ENCODE peak calls at places on chromosomes 3 and 15, in eight cellular contexts. F is stimulated activated CD4-positive, alpha-beta T cell treated with anti-CD3 and anti-CD28 coated beads, Interleukin-15, amount 100 ng/mL, for 1 hour; B is neural crest cell; C is islet precursor cell; X is stimulated activated naive B cell treated with anti-CD40 and anti-IgM and Interleukin-4, amounts not matched to agents 10 μg/mL and 1 μg/mL and 100 μg/mL, for 72 hours; K is BE2C; T is T-helper 1 cell; N is RPMI8226. A is an unnamed sample.

GRCh38 chr15:68112711-68113110 is 58.6 kb downstream of the PIAS1 start:
- DNase-seq in F (no peak), B (no peak), C (no peak), X (no peak), K (no peak), T (no peak), N (no peak), A (no peak)

GRCh38 chr3:149657458-149657795 is 398 bp downstream of the WWTR1 start:
- DNase-seq in F (no peak), B (peak; percentile 42), C (peak; percentile 77), X (no peak), K (peak; percentile 9), T (no peak), N (no peak), A (no peak)

GRCh38 chr3:50157821-50158556 is 2.9 kb downstream of the SEMA3F start:
- DNase-seq in F (no peak), B (no peak), C (no peak), X (no peak), K (no peak), T (no peak), N (peak; percentile 26), A (no peak)

GRCh38 chr15:73225358-73226015 is 143.3 kb downstream of the HCN4 start:
- DNase-seq in F (no peak), B (no peak), C (no peak), X (no peak), K (no peak), T (peak; percentile 66), N (no peak), A (no peak)

GRCh38 chr3:104044002-104044401 is 1322.7 kb upstream of the ALCAM start:
- DNase-seq in F (no peak), B (no peak), C (no peak), X (no peak), K (no peak), T (no peak), N (no peak), A (no peak)

GRCh38 chr3:119700920-119701734 is 1.7 kb upstream of the CFAP91 start:
- DNase-seq in F (no peak), B (no peak), C (no peak), X (no peak), K (no peak), T (no peak), N (no peak), A (no peak)

GRCh38 chr3:14884665-14885064 is 62.7 kb upstream of the NR2C2 start:
- DNase-seq in F (no peak), B (no peak), C (peak; percentile 75), X (no peak), K (no peak), T (peak; percentile 61), N (peak; percentile 64), A (no peak)

GRCh38 chr15:41621200-41622193 is 38.7 kb upstream of the MGA start:
- DNase-seq in F (peak; percentile 61), B (peak; percentile 54), C (peak; percentile 88), X (peak; percentile 77), K (peak; percentile 81), T (peak; percentile 79), N (peak; percentile 15), A (peak; percentile 77)

GRCh38 chr3:150733373-150733935 is 29.5 kb downstream of the SIAH2 start:
- DNase-seq in F (no peak), B (no peak), C (peak; percentile 66), X (no peak), K (peak; percentile 48), T (no peak), N (no peak), A (peak; percentile 26)

GRCh38 chr3:172208586-172209332 is 169.4 kb downstream of the FNDC3B start:
- DNase-seq in F (no peak), B (no peak), C (peak; percentile 85), X (no peak), K (no peak), T (no peak), N (no peak), A (no peak)

GRCh38 chr3:134076816-134077215 is 47.1 kb upstream of the SLCO2A1 start:
- DNase-seq in F (no peak), B (no peak), C (peak; percentile 25), X (no peak), K (no peak), T (no peak), N (no peak), A (no peak)

GRCh38 chr3:180408654-180409053 is 193.3 kb upstream of the TTC14 start:
- DNase-seq in F (no peak), B (no peak), C (no peak), X (no peak), K (no peak), T (peak; percentile 1), N (peak; percentile 47), A (no peak)

GRCh38 chr15:44033894-44034293 is 161.2 kb downstream of the FRMD5 start:
- DNase-seq in F (no peak), B (no peak), C (no peak), X (no peak), K (peak; percentile 18), T (no peak), N (peak; percentile 13), A (no peak)

GRCh38 chr3:142808103-142808917 is 80.6 kb downstream of the PCOLCE2 start:
- DNase-seq in F (no peak), B (no peak), C (no peak), X (no peak), K (no peak), T (peak; percentile 36), N (no peak), A (no peak)

GRCh38 chr3:52532517-52532837 is 1.2 kb downstream of the NT5DC2 start:
- DNase-seq in F (no peak), B (peak; percentile 13), C (peak; percentile 51), X (no peak), K (peak; percentile 37), T (no peak), N (peak; percentile 84), A (no peak)

GRCh38 chr3:50825841-50826240 is 151.1 kb downstream of the DOCK3 start:
- DNase-seq in F (no peak), B (no peak), C (no peak), X (no peak), K (no peak), T (no peak), N (no peak), A (no peak)

GRCh38 chr3:49244589-49245205 is 32.3 kb downstream of the C3orf62 start:
- DNase-seq in F (no peak), B (no peak), C (peak; percentile 90), X (no peak), K (no peak), T (peak; percentile 5), N (peak; percentile 52), A (peak; percentile 10)

GRCh38 chr3:127801914-127802313 is 20.4 kb downstream of the MGLL start:
- DNase-seq in F (no peak), B (no peak), C (no peak), X (no peak), K (no peak), T (no peak), N (no peak), A (no peak)

GRCh38 chr15:101143321-101143720 is 108.5 kb downstream of the CHSY1 start:
- DNase-seq in F (no peak), B (no peak), C (no peak), X (no peak), K (no peak), T (no peak), N (no peak), A (no peak)

GRCh38 chr15:60476713-60477112 is 2.2 kb downstream of the ICE2 start:
- DNase-seq in F (no peak), B (no peak), C (no peak), X (no peak), K (no peak), T (no peak), N (no peak), A (no peak)

GRCh38 chr3:53039376-53039752 is 6.5 kb downstream of the SFMBT1 start:
- DNase-seq in F (no peak), B (no peak), C (no peak), X (no peak), K (no peak), T (no peak), N (no peak), A (no peak)

GRCh38 chr15:68558318-68559305 is 20.2 kb upstream of the CORO2B start:
- DNase-seq in F (no peak), B (no peak), C (peak; percentile 55), X (no peak), K (no peak), T (no peak), N (no peak), A (no peak)

GRCh38 chr3:40680685-40681657 is 156.2 kb downstream of the ZNF621 start:
- DNase-seq in F (no peak), B (no peak), C (no peak), X (no peak), K (no peak), T (no peak), N (peak; percentile 33), A (no peak)

GRCh38 chr3:137764001-137764433 is at the start of gene SOX14:
- DNase-seq in F (no peak), B (no peak), C (peak; percentile 85), X (no peak), K (no peak), T (no peak), N (peak; percentile 59), A (no peak)

GRCh38 chr3:107934808-107935207 is 156.0 kb downstream of the CD47 start:
- DNase-seq in F (no peak), B (no peak), C (no peak), X (no peak), K (no peak), T (no peak), N (no peak), A (no peak)

GRCh38 chr3:157282261-157283191 is 122.6 kb upstream of the CCNL1 start:
- DNase-seq in F (no peak), B (no peak), C (no peak), X (no peak), K (no peak), T (no peak), N (no peak), A (no peak)

GRCh38 chr3:14512944-14513332 is 27.2 kb downstream of the GRIP2 start:
- DNase-seq in F (no peak), B (no peak), C (no peak), X (no peak), K (no peak), T (no peak), N (no peak), A (no peak)

GRCh38 chr3:104825116-104825515 is 541.6 kb upstream of the ALCAM start:
- DNase-seq in F (no peak), B (no peak), C (peak; percentile 57), X (no peak), K (peak; percentile 13), T (no peak), N (no peak), A (no peak)

GRCh38 chr15:77753238-77753873 is 120.6 kb upstream of the LINGO1 start:
- DNase-seq in F (no peak), B (peak; percentile 73), C (peak; percentile 83), X (no peak), K (no peak), T (no peak), N (peak; percentile 60), A (no peak)

GRCh38 chr3:57161131-57161538 is 4.0 kb downstream of the IL17RD start:
- DNase-seq in F (no peak), B (no peak), C (no peak), X (no peak), K (no peak), T (no peak), N (no peak), A (no peak)